ENCODE peak calls at places on chromosomes 13 and 19, in nine cellular contexts. One of them, this sample, is unnamed. For H3K4me1, the result is how much of the 10 kb centered on the place peaks cover.

GRCh38 chr13:112905990-112906641 is 62.9 kb upstream of the MCF2L start:
- DNase-seq in Karpas-422: no peak
- DNase-seq in tibial nerve: no peak
- DNase-seq in mammary epithelial cell: peak
- DNase-seq in lower lobe of right lung: peak
- DNase-seq in upper lobe of right lung: no peak
- DNase-seq in thoracic aorta: no peak
- DNase-seq in pancreas: no peak
- DNase-seq in PC-3: peak
- DNase-seq in this sample: no peak

GRCh38 chr13:60584976-60585375 is 188.0 kb downstream of the TDRD3 start:
- DNase-seq in Karpas-422: no peak
- DNase-seq in tibial nerve: peak
- DNase-seq in mammary epithelial cell: no peak
- DNase-seq in lower lobe of right lung: no peak
- DNase-seq in upper lobe of right lung: no peak
- DNase-seq in thoracic aorta: no peak
- DNase-seq in pancreas: no peak
- DNase-seq in PC-3: no peak
- DNase-seq in this sample: no peak

GRCh38 chr13:100789968-100790367 is 115.4 kb upstream of the TMTC4 start:
- DNase-seq in Karpas-422: no peak
- DNase-seq in tibial nerve: no peak
- DNase-seq in mammary epithelial cell: no peak
- DNase-seq in lower lobe of right lung: no peak
- DNase-seq in upper lobe of right lung: no peak
- DNase-seq in thoracic aorta: no peak
- DNase-seq in pancreas: no peak
- DNase-seq in PC-3: no peak
- DNase-seq in this sample: no peak

GRCh38 chr13:56886398-56886797 is 254.3 kb upstream of the PRR20A start:
- DNase-seq in Karpas-422: no peak
- DNase-seq in tibial nerve: no peak
- DNase-seq in mammary epithelial cell: no peak
- DNase-seq in lower lobe of right lung: no peak
- DNase-seq in upper lobe of right lung: no peak
- DNase-seq in thoracic aorta: no peak
- DNase-seq in pancreas: no peak
- DNase-seq in PC-3: no peak
- DNase-seq in this sample: no peak

GRCh38 chr19:7841751-7842660 is 12.0 kb downstream of the EVI5L start:
- DNase-seq in Karpas-422: no peak
- DNase-seq in tibial nerve: no peak
- DNase-seq in mammary epithelial cell: no peak
- DNase-seq in lower lobe of right lung: no peak
- DNase-seq in upper lobe of right lung: no peak
- DNase-seq in thoracic aorta: no peak
- DNase-seq in pancreas: no peak
- DNase-seq in PC-3: no peak
- DNase-seq in this sample: no peak

GRCh38 chr19:1067341-1068103 is 555 bp downstream of the ARHGAP45 start:
- DNase-seq in Karpas-422: peak
- DNase-seq in tibial nerve: no peak
- DNase-seq in mammary epithelial cell: no peak
- DNase-seq in lower lobe of right lung: peak
- DNase-seq in upper lobe of right lung: no peak
- DNase-seq in thoracic aorta: no peak
- DNase-seq in pancreas: no peak
- DNase-seq in PC-3: no peak
- DNase-seq in this sample: no peak

GRCh38 chr19:40608957-40609356 is 7.8 kb downstream of the LTBP4 start:
- DNase-seq in Karpas-422: no peak
- DNase-seq in tibial nerve: no peak
- DNase-seq in mammary epithelial cell: no peak
- DNase-seq in lower lobe of right lung: no peak
- DNase-seq in upper lobe of right lung: no peak
- DNase-seq in thoracic aorta: no peak
- DNase-seq in pancreas: no peak
- DNase-seq in PC-3: no peak
- DNase-seq in this sample: no peak

GRCh38 chr13:48431987-48432615 is 19.2 kb upstream of the LPAR6 start:
- DNase-seq in Karpas-422: no peak
- DNase-seq in tibial nerve: no peak
- DNase-seq in mammary epithelial cell: no peak
- DNase-seq in lower lobe of right lung: no peak
- DNase-seq in upper lobe of right lung: no peak
- DNase-seq in thoracic aorta: no peak
- DNase-seq in pancreas: no peak
- DNase-seq in PC-3: no peak
- DNase-seq in this sample: no peak

GRCh38 chr13:98988277-98988676 is 10.4 kb upstream of the DOCK9 start:
- DNase-seq in Karpas-422: no peak
- DNase-seq in tibial nerve: no peak
- DNase-seq in mammary epithelial cell: no peak
- DNase-seq in lower lobe of right lung: no peak
- DNase-seq in upper lobe of right lung: no peak
- DNase-seq in thoracic aorta: no peak
- DNase-seq in pancreas: no peak
- DNase-seq in PC-3: no peak
- DNase-seq in this sample: no peak

GRCh38 chr13:98987275-98987674 is 9.4 kb upstream of the DOCK9 start:
- DNase-seq in Karpas-422: no peak
- DNase-seq in tibial nerve: no peak
- DNase-seq in mammary epithelial cell: no peak
- DNase-seq in lower lobe of right lung: no peak
- DNase-seq in upper lobe of right lung: no peak
- DNase-seq in thoracic aorta: no peak
- DNase-seq in pancreas: no peak
- DNase-seq in PC-3: no peak
- DNase-seq in this sample: no peak

GRCh38 chr13:98984983-98985382 is 7.1 kb upstream of the DOCK9 start:
- DNase-seq in Karpas-422: no peak
- DNase-seq in tibial nerve: no peak
- DNase-seq in mammary epithelial cell: no peak
- DNase-seq in lower lobe of right lung: no peak
- DNase-seq in upper lobe of right lung: no peak
- DNase-seq in thoracic aorta: no peak
- DNase-seq in pancreas: no peak
- DNase-seq in PC-3: no peak
- DNase-seq in this sample: no peak

GRCh38 chr13:98985591-98985990 is 7.7 kb upstream of the DOCK9 start:
- DNase-seq in Karpas-422: no peak
- DNase-seq in tibial nerve: no peak
- DNase-seq in mammary epithelial cell: no peak
- DNase-seq in lower lobe of right lung: no peak
- DNase-seq in upper lobe of right lung: no peak
- DNase-seq in thoracic aorta: no peak
- DNase-seq in pancreas: no peak
- DNase-seq in PC-3: no peak
- DNase-seq in this sample: no peak

DNA sequence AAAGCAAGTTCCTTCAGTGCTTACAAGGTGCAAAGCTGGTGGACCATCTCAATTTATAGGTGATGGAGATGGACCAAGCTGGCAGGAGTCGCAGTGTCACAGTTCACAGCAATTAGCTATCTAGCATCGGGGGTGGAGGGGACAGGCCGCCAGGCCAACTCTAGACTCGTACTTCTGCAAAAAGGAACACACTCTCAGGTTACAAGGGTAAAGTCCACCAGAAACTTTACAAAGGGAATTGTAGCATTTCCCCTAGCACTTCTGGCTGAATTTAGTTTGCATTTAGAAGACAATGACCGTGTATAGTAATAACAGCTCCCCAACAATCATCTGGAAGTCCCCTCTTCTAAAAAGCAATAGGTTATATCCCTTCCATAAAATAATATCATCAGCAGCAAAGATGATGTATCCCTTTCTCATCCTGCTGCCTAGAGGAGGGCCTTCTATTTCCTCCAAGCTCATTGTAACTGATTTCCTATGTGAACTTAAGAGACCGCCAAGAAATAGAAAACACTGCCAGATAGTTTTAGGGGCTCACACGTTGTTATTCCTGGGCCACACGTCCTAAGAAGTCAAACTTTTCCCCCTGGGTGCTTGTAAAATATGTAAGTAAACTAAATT is 8.5 kb upstream of the DOCK9 start:
- DNase-seq in Karpas-422: no peak
- DNase-seq in tibial nerve: no peak
- DNase-seq in mammary epithelial cell: no peak
- DNase-seq in lower lobe of right lung: no peak
- DNase-seq in upper lobe of right lung: no peak
- DNase-seq in thoracic aorta: no peak
- DNase-seq in pancreas: no peak
- DNase-seq in PC-3: no peak
- DNase-seq in this sample: no peak
- H3K4me1 ChIP-seq in Karpas-422: under half
- H3K4me1 ChIP-seq in tibial nerve: under half
- H3K4me1 ChIP-seq in mammary epithelial cell: under half
- H3K4me1 ChIP-seq in lower lobe of right lung: under half
- H3K4me1 ChIP-seq in upper lobe of right lung: under half
- H3K4me1 ChIP-seq in thoracic aorta: under half
- H3K4me1 ChIP-seq in pancreas: under half
- H3K4me1 ChIP-seq in PC-3: under half
- H3K4me1 ChIP-seq in this sample: under half

DNA sequence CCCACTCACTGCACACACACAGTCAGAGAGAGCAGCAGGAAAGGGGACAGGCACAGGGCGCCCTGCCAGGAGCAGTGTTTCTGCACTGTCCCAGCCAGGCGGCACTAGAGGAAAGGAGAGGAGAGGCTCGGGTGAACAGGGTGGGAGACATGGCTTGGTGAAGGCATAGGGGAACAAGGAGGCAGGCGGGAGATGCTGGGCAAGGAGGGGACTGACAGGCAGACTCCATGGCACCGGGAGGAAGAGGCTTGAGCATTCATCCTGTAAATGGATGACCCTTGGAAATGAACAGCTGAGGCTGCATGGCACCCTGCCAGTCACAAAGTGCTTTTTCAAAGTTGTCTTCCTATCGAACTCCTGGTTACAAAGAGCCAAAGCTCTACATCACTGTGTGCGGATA is 22.5 kb downstream of the MED26 start:
- DNase-seq in Karpas-422: no peak
- DNase-seq in tibial nerve: no peak
- DNase-seq in mammary epithelial cell: no peak
- DNase-seq in lower lobe of right lung: no peak
- DNase-seq in upper lobe of right lung: peak
- DNase-seq in thoracic aorta: no peak
- DNase-seq in pancreas: peak
- DNase-seq in PC-3: no peak
- DNase-seq in this sample: peak
- H3K4me1 ChIP-seq in Karpas-422: half or more
- H3K4me1 ChIP-seq in tibial nerve: under half
- H3K4me1 ChIP-seq in mammary epithelial cell: under half
- H3K4me1 ChIP-seq in lower lobe of right lung: under half
- H3K4me1 ChIP-seq in upper lobe of right lung: under half
- H3K4me1 ChIP-seq in thoracic aorta: under half
- H3K4me1 ChIP-seq in pancreas: under half
- H3K4me1 ChIP-seq in PC-3: under half
- H3K4me1 ChIP-seq in this sample: under half

GRCh38 chr19:3108775-3109174 is 14.6 kb downstream of the GNA11 start:
- DNase-seq in Karpas-422: peak
- DNase-seq in tibial nerve: peak
- DNase-seq in mammary epithelial cell: peak
- DNase-seq in lower lobe of right lung: peak
- DNase-seq in upper lobe of right lung: no peak
- DNase-seq in thoracic aorta: no peak
- DNase-seq in pancreas: no peak
- DNase-seq in PC-3: peak
- DNase-seq in this sample: peak

GRCh38 chr19:3104708-3104983 is 10.5 kb downstream of the GNA11 start:
- DNase-seq in Karpas-422: no peak
- DNase-seq in tibial nerve: no peak
- DNase-seq in mammary epithelial cell: no peak
- DNase-seq in lower lobe of right lung: no peak
- DNase-seq in upper lobe of right lung: no peak
- DNase-seq in thoracic aorta: no peak
- DNase-seq in pancreas: peak
- DNase-seq in PC-3: no peak
- DNase-seq in this sample: no peak

GRCh38 chr19:3107658-3108057 is 13.5 kb downstream of the GNA11 start:
- DNase-seq in Karpas-422: no peak
- DNase-seq in tibial nerve: no peak
- DNase-seq in mammary epithelial cell: no peak
- DNase-seq in lower lobe of right lung: no peak
- DNase-seq in upper lobe of right lung: no peak
- DNase-seq in thoracic aorta: no peak
- DNase-seq in pancreas: no peak
- DNase-seq in PC-3: no peak
- DNase-seq in this sample: no peak

GRCh38 chr19:3105641-3106508 is 11.7 kb downstream of the GNA11 start:
- DNase-seq in Karpas-422: no peak
- DNase-seq in tibial nerve: no peak
- DNase-seq in mammary epithelial cell: no peak
- DNase-seq in lower lobe of right lung: no peak
- DNase-seq in upper lobe of right lung: no peak
- DNase-seq in thoracic aorta: no peak
- DNase-seq in pancreas: no peak
- DNase-seq in PC-3: no peak
- DNase-seq in this sample: no peak

DNA sequence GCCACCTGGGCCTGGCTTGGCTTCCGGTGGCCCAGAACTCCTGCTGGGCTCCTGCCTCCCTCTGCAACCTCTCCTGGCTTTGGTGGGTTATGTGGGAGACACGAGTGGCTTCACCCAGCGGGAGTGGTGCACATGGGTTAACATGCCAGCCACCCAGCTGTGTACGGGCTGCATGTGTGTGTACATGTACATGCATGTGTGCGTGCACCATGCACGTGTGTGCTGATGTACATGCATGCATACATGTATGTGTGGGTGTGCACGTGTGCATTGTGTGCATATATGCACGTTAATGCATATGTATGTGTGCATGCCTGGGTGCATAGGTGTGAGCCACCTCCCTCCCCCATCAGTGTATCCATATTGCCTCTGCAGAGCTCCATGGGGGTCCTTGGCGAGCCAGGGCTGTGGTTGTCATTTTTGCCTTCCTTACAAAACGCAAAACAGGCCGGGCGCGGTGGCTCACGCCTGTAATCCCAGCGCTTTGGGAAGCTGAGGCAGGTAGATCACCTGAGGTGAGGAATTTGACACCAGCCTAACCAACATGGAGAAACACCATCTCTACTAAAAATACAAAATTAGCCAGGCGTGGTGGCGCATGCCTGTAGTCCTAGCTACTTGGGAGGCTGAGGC is 12.5 kb downstream of the GNA11 start:
- DNase-seq in Karpas-422: no peak
- DNase-seq in tibial nerve: no peak
- DNase-seq in mammary epithelial cell: no peak
- DNase-seq in lower lobe of right lung: no peak
- DNase-seq in upper lobe of right lung: no peak
- DNase-seq in thoracic aorta: no peak
- DNase-seq in pancreas: no peak
- DNase-seq in PC-3: no peak
- DNase-seq in this sample: no peak
- H3K4me1 ChIP-seq in Karpas-422: under half
- H3K4me1 ChIP-seq in tibial nerve: under half
- H3K4me1 ChIP-seq in mammary epithelial cell: under half
- H3K4me1 ChIP-seq in lower lobe of right lung: half or more
- H3K4me1 ChIP-seq in upper lobe of right lung: under half
- H3K4me1 ChIP-seq in thoracic aorta: under half
- H3K4me1 ChIP-seq in pancreas: under half
- H3K4me1 ChIP-seq in PC-3: under half
- H3K4me1 ChIP-seq in this sample: under half

DNA sequence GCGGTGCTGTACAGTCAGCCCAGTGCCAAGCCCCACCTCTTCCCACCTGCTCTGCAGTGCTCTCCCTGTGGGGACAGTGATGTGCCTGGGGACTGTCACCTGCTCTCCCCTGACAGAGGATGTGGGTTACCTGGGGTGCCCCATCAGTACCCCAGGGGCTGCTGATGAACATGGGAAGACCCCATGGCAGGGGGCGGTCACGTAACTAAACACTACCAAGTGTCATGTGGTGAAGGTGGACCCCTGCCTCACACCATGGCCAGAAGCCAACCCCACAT is 12.7 kb downstream of the KDM4B start:
- DNase-seq in Karpas-422: peak
- DNase-seq in tibial nerve: no peak
- DNase-seq in mammary epithelial cell: no peak
- DNase-seq in lower lobe of right lung: no peak
- DNase-seq in upper lobe of right lung: no peak
- DNase-seq in thoracic aorta: no peak
- DNase-seq in pancreas: no peak
- DNase-seq in PC-3: no peak
- DNase-seq in this sample: no peak
- H3K4me1 ChIP-seq in Karpas-422: under half
- H3K4me1 ChIP-seq in tibial nerve: under half
- H3K4me1 ChIP-seq in mammary epithelial cell: under half
- H3K4me1 ChIP-seq in lower lobe of right lung: half or more
- H3K4me1 ChIP-seq in upper lobe of right lung: under half
- H3K4me1 ChIP-seq in thoracic aorta: under half
- H3K4me1 ChIP-seq in pancreas: under half
- H3K4me1 ChIP-seq in PC-3: under half
- H3K4me1 ChIP-seq in this sample: under half